ENCODE peak calls at places on chromosomes 2 and 18, in eight cellular contexts. One of them, this sample, is unnamed.

GRCh38 chr2:144830543-144830942 is 310.6 kb upstream of the ZEB2 start:
- DNase-seq in stimulated activated CD4-positive, alpha-beta T cell treated with anti-CD3 and anti-CD28 coated beads, Interleukin-2, amount 100 ng/mL, for 24 hours: no peak
- DNase-seq in sciatic nerve: no peak
- DNase-seq in AG08396: no peak
- DNase-seq in cerebellum: no peak
- DNase-seq in ureter: no peak
- DNase-seq in A549: no peak
- DNase-seq in heart right ventricle: no peak
- DNase-seq in this sample: no peak

GRCh38 chr2:63048367-63049171 is 2.1 kb upstream of the OTX1 start:
- DNase-seq in stimulated activated CD4-positive, alpha-beta T cell treated with anti-CD3 and anti-CD28 coated beads, Interleukin-2, amount 100 ng/mL, for 24 hours: no peak
- DNase-seq in sciatic nerve: no peak
- DNase-seq in AG08396: peak
- DNase-seq in cerebellum: no peak
- DNase-seq in ureter: no peak
- DNase-seq in A549: no peak
- DNase-seq in heart right ventricle: no peak
- DNase-seq in this sample: no peak

GRCh38 chr2:68819556-68819955 is 51.6 kb downstream of the BMP10 start:
- DNase-seq in stimulated activated CD4-positive, alpha-beta T cell treated with anti-CD3 and anti-CD28 coated beads, Interleukin-2, amount 100 ng/mL, for 24 hours: no peak
- DNase-seq in sciatic nerve: no peak
- DNase-seq in AG08396: no peak
- DNase-seq in cerebellum: no peak
- DNase-seq in ureter: no peak
- DNase-seq in A549: no peak
- DNase-seq in heart right ventricle: no peak
- DNase-seq in this sample: no peak

GRCh38 chr2:200477667-200478121 is 32.2 kb downstream of the KCTD18 start:
- DNase-seq in stimulated activated CD4-positive, alpha-beta T cell treated with anti-CD3 and anti-CD28 coated beads, Interleukin-2, amount 100 ng/mL, for 24 hours: no peak
- DNase-seq in sciatic nerve: peak
- DNase-seq in AG08396: no peak
- DNase-seq in cerebellum: no peak
- DNase-seq in ureter: no peak
- DNase-seq in A549: no peak
- DNase-seq in heart right ventricle: peak
- DNase-seq in this sample: no peak

GRCh38 chr18:10515456-10515855 is 10.4 kb upstream of the NAPG start:
- DNase-seq in stimulated activated CD4-positive, alpha-beta T cell treated with anti-CD3 and anti-CD28 coated beads, Interleukin-2, amount 100 ng/mL, for 24 hours: no peak
- DNase-seq in sciatic nerve: no peak
- DNase-seq in AG08396: no peak
- DNase-seq in cerebellum: no peak
- DNase-seq in ureter: no peak
- DNase-seq in A549: no peak
- DNase-seq in heart right ventricle: no peak
- DNase-seq in this sample: no peak

GRCh38 chr2:61793389-61793836 is 60.4 kb downstream of the FAM161A start:
- DNase-seq in stimulated activated CD4-positive, alpha-beta T cell treated with anti-CD3 and anti-CD28 coated beads, Interleukin-2, amount 100 ng/mL, for 24 hours: peak
- DNase-seq in sciatic nerve: peak
- DNase-seq in AG08396: peak
- DNase-seq in cerebellum: peak
- DNase-seq in ureter: peak
- DNase-seq in A549: peak
- DNase-seq in heart right ventricle: peak
- DNase-seq in this sample: peak

GRCh38 chr2:172972005-172972619 is 103.5 kb upstream of the MAP3K20 start:
- DNase-seq in stimulated activated CD4-positive, alpha-beta T cell treated with anti-CD3 and anti-CD28 coated beads, Interleukin-2, amount 100 ng/mL, for 24 hours: peak
- DNase-seq in sciatic nerve: no peak
- DNase-seq in AG08396: peak
- DNase-seq in cerebellum: no peak
- DNase-seq in ureter: no peak
- DNase-seq in A549: peak
- DNase-seq in heart right ventricle: peak
- DNase-seq in this sample: no peak

GRCh38 chr2:235616846-235617245 is 123.0 kb downstream of the AGAP1 start:
- DNase-seq in stimulated activated CD4-positive, alpha-beta T cell treated with anti-CD3 and anti-CD28 coated beads, Interleukin-2, amount 100 ng/mL, for 24 hours: no peak
- DNase-seq in sciatic nerve: no peak
- DNase-seq in AG08396: no peak
- DNase-seq in cerebellum: no peak
- DNase-seq in ureter: no peak
- DNase-seq in A549: no peak
- DNase-seq in heart right ventricle: peak
- DNase-seq in this sample: no peak